ENCODE peak calls at places on chromosomes 13 and 19, in four cellular contexts. C is GM23338, E is OCI-LY7, Q is neural progenitor cell. P is an unnamed sample.

GRCh38 chr19:46009530-46010510 is 13.0 kb downstream of the PGLYRP1 start:
- DNase-seq in C (peak), E (peak), Q (peak), P (peak)

GRCh38 chr13:49637989-49638388 is 9.7 kb downstream of the ARL11 start:
- DNase-seq in Q (no peak), E (no peak), C (no peak), P (peak)

GRCh38 chr13:112616586-112617381 is 28.8 kb upstream of the TUBGCP3 start:
- DNase-seq in E (peak), Q (peak), C (peak), P (peak)

GRCh38 chr13:47480121-47480520 is 521.0 kb downstream of the SUCLA2 start:
- DNase-seq in E (no peak), C (no peak), Q (no peak), P (peak)

GRCh38 chr13:45296259-45296658 is 44.7 kb downstream of the TPT1 start:
- DNase-seq in E (no peak), C (no peak), Q (no peak), P (no peak)

GRCh38 chr19:47499371-47499770 is 15.4 kb upstream of the KPTN start:
- DNase-seq in C (no peak), Q (no peak), E (no peak), P (no peak)

GRCh38 chr19:28313633-28314032 is 899.3 kb downstream of the UQCRFS1 start:
- DNase-seq in C (no peak), Q (no peak), E (no peak), P (peak)

GRCh38 chr13:107969551-107969950 is 245.8 kb downstream of the LIG4 start:
- DNase-seq in C (no peak), Q (no peak), E (no peak), P (no peak)

GRCh38 chr19:1837625-1838105 is 10.6 kb downstream of the REXO1 start:
- DNase-seq in C (peak), E (peak), Q (peak), P (peak)

GRCh38 chr13:42330991-42331390 is 59.0 kb downstream of the AKAP11 start:
- DNase-seq in E (no peak), Q (no peak), C (no peak), P (no peak)

GRCh38 chr13:53020764-53021332 is 7.8 kb upstream of the OLFM4 start:
- DNase-seq in Q (no peak), E (no peak), C (peak), P (no peak)

GRCh38 chr19:45645631-45646344 is 6.6 kb upstream of the EML2 start:
- DNase-seq in C (peak), Q (peak), E (peak), P (peak)

GRCh38 chr19:53157601-53158000 is 1.3 kb downstream of the ZNF347 start:
- DNase-seq in E (no peak), Q (peak), C (peak), P (peak)

GRCh38 chr13:31950121-31950810 is 81.3 kb upstream of the FRY start:
- DNase-seq in E (no peak), C (no peak), Q (no peak), P (no peak)

GRCh38 chr13:72204291-72204690 is 337.3 kb upstream of the DACH1 start:
- DNase-seq in C (no peak), Q (no peak), E (no peak), P (peak)

GRCh38 chr13:72205773-72206172 is 338.8 kb upstream of the DACH1 start:
- DNase-seq in E (no peak), C (no peak), Q (no peak), P (peak)

DNA sequence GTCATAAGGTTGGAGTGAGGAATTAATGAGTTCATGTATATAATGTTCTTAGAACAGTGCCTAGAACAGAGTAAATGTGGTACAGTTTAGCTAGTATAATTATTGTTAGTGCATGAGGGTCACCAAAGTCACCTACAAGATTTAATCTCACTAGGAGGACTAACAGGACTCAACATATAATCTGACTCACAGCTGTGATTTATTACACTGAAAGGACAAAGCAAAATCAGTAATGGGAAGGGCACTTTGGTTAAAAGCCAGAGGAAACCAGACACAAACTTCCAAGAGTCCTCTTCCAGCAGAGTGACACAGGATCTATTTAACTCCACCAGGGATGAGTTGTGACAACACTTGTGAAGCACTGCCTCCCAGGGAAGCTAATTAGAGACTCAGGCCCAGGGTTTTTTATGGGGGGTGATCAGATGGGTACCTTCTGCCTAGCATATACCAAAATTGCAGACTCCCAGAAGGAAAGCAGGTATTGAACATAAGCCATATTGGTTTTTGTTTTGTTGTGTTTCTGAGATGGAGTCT is 341.2 kb upstream of the DACH1 start:
- DNase-seq in E (no peak), Q (no peak), C (no peak), P (peak)
- TF ChIP-seq EZH2phosphoT487 in E (no peak), Q (no peak), C (no peak), P (no peak)

GRCh38 chr13:27965740-27966640 is 3.1 kb downstream of the CDX2 start:
- DNase-seq in Q (peak), C (peak), E (no peak), P (no peak)
- H3K27ac ChIP-seq in Q (no peak), C (no peak), E (no peak), P (no peak)

GRCh38 chr13:34358811-34359513 is 541.0 kb downstream of the RFC3 start:
- DNase-seq in C (no peak), E (no peak), Q (no peak), P (peak)
- H3K4me2 ChIP-seq in C (no peak), E (no peak), Q (no peak), P (peak)

GRCh38 chr13:70203661-70204229 is 95.5 kb upstream of the KLHL1 start:
- DNase-seq in C (peak), Q (peak), E (peak), P (peak)

GRCh38 chr13:70206671-70207070 is 98.4 kb upstream of the KLHL1 start:
- DNase-seq in E (no peak), Q (no peak), C (no peak), P (no peak)
- TF ChIP-seq EZH2phosphoT487 in E (no peak), Q (no peak), C (no peak), P (no peak)

DNA sequence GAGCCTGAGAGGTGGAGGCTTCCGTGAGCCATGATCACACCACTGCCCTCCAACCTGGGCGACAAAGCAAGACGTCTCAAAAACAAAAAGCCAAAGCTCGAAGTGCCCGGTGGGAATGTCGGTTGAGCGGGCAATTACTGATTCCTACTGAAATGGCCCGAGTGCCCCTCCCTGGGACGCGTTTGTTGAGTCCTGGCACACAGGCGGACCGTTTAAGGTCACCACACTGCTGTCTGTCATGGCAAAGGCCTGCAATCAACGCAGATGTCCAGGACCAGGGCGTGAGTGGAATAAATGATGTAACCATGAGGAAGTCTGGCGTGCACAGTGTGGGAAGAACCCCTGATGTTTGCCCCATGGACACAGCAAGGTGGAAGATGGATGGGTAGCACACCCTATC is 19.2 kb upstream of the C2CD4C start:
- DNase-seq in Q (no peak), E (no peak), C (no peak), P (no peak)
- H3K27ac ChIP-seq in Q (no peak), E (no peak), C (no peak), P (no peak)

GRCh38 chr13:95437561-95437960 is 115.0 kb upstream of the CLDN10 start:
- DNase-seq in E (no peak), C (no peak), Q (no peak), P (no peak)

GRCh38 chr13:95438297-95438696 is 114.2 kb upstream of the CLDN10 start:
- DNase-seq in E (no peak), Q (no peak), C (no peak), P (no peak)

GRCh38 chr13:95440441-95441088 is 112.0 kb upstream of the CLDN10 start:
- DNase-seq in C (no peak), E (no peak), Q (no peak), P (no peak)

GRCh38 chr13:95445116-95445515 is 107.4 kb upstream of the CLDN10 start:
- DNase-seq in C (no peak), Q (peak), E (no peak), P (no peak)

GRCh38 chr13:95441326-95441725 is 111.2 kb upstream of the CLDN10 start:
- DNase-seq in C (no peak), E (no peak), Q (no peak), P (no peak)
- H3K4me2 ChIP-seq in C (no peak), E (no peak), Q (no peak), P (no peak)

P was measured in PC-3.